ENCODE peak calls at places on chromosomes 5 and 9, in six cellular contexts. Q is mesendoderm, V is neuronal stem cell, N is H9, L is H1, Z is mesenchymal stem cell. G is an unnamed sample.

GRCh38 chr5:133995341-133995740 is 9.4 kb downstream of the VDAC1 start:
- DNase-seq in Q (peak; percentile 47), V (no peak), N (no peak), L (no peak), Z (no peak), G (no peak)

GRCh38 chr5:176543428-176544182 is 5.5 kb upstream of the CDHR2 start:
- DNase-seq in Q (peak; percentile 74), V (peak; percentile 32), N (peak; percentile 73), L (peak; percentile 85), Z (peak; percentile 29), G (no peak)

GRCh38 chr5:139961435-139962157 is 81.5 kb downstream of the NRG2 start:
- DNase-seq in Q (peak; percentile 29), V (no peak), N (peak; percentile 18), L (no peak), Z (peak; percentile 8), G (no peak)

GRCh38 chr9:129340427-129341196 is 162.6 kb upstream of the IER5L start:
- DNase-seq in Q (peak; percentile 45), V (no peak), N (no peak), L (no peak), Z (no peak), G (no peak)

GRCh38 chr9:133164209-133164590 is 486 bp upstream of the GBGT1 start:
- DNase-seq in Q (no peak), V (no peak), N (no peak), L (no peak), Z (no peak), G (no peak)

GRCh38 chr9:131744715-131745201 is 4.9 kb upstream of the RAPGEF1 start:
- DNase-seq in Q (peak; percentile 69), V (no peak), N (no peak), L (no peak), Z (no peak), G (no peak)

GRCh38 chr9:19271081-19271480 is 40.6 kb downstream of the DENND4C start:
- DNase-seq in Q (no peak), V (no peak), N (no peak), L (no peak), Z (no peak), G (no peak)

GRCh38 chr9:132141364-132141947 is 20.4 kb upstream of the NTNG2 start:
- DNase-seq in Q (peak; percentile 28), V (peak; percentile 77), N (no peak), L (peak; percentile 57), Z (peak; percentile 2), G (no peak)

GRCh38 chr9:35566417-35566816 is 38.6 kb upstream of the TESK1 start:
- DNase-seq in Q (peak; percentile 26), V (no peak), N (no peak), L (no peak), Z (no peak), G (no peak)

GRCh38 chr5:219492-219891 is 1.4 kb downstream of the SDHA start:
- DNase-seq in Q (peak; percentile 6), V (no peak), N (no peak), L (no peak), Z (peak; percentile 54), G (peak; percentile 50)

GRCh38 chr9:26983340-26983739 is 22.1 kb downstream of the LRRC19 start:
- DNase-seq in Q (peak; percentile 31), V (no peak), N (no peak), L (no peak), Z (no peak), G (no peak)

GRCh38 chr5:21918451-21918850 is 934.7 kb downstream of the CDH12 start:
- DNase-seq in Q (peak; percentile 67), V (no peak), N (no peak), L (no peak), Z (no peak), G (no peak)

GRCh38 chr5:5886812-5887486 is 464.5 kb downstream of the ICE1 start:
- DNase-seq in Q (peak; percentile 23), V (peak; percentile 15), N (peak; percentile 79), L (peak; percentile 89), Z (no peak), G (no peak)

GRCh38 chr5:109325456-109325855 is 84.3 kb downstream of the PJA2 start:
- DNase-seq in Q (no peak), V (no peak), N (no peak), L (no peak), Z (no peak), G (no peak)
- H2BK15ac ChIP-seq in Q (no peak overlapping the region), V (no peak overlapping the region), N (no peak overlapping the region), L (no peak overlapping the region), Z (no peak overlapping the region), G (no peak overlapping the region)

GRCh38 chr9:137446851-137447471 is 5.8 kb upstream of the ENTPD8 start:
- DNase-seq in Q (no peak), V (no peak), N (no peak), L (no peak), Z (no peak), G (no peak)
- H2BK15ac ChIP-seq in Q (no peak overlapping the region), V (no peak overlapping the region), N (no peak overlapping the region), L (no peak overlapping the region), Z (no peak overlapping the region), G (no peak overlapping the region)

DNA sequence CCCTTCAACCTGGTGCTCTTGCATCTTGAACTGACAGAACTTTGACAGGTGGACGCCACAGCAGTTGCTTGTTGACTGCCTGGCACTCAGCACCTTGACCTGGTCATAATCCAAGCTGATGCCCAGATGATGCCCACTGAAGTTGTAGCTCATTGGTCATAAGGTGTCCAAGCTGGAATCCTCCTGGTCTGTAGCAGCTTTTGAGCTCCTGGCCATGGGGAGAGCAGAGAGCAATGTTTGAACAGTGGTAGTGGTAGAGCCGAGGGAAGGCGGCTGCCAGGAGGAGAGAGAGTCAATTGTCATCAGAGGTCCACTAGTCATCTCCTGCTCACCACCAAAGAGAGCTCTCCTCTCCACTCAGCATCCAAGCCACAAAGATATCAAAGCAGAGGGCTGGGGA is 23.3 kb downstream of the CSF2 start:
- DNase-seq in Q (no peak), V (no peak), N (no peak), L (no peak), Z (no peak), G (no peak)
- H2BK15ac ChIP-seq in Q (no peak overlapping the region), V (no peak overlapping the region), N (no peak overlapping the region), L (no peak overlapping the region), Z (no peak overlapping the region), G (peak overlapping the region; percentile 75)

GRCh38 chr5:10610058-10610457 is 46.2 kb downstream of the ANKRD33B start:
- DNase-seq in Q (no peak), V (no peak), N (no peak), L (no peak), Z (no peak), G (no peak)

GRCh38 chr5:10604975-10605374 is 41.1 kb downstream of the ANKRD33B start:
- DNase-seq in Q (no peak), V (no peak), N (no peak), L (no peak), Z (no peak), G (no peak)

GRCh38 chr5:10611290-10611689 is 47.4 kb downstream of the ANKRD33B start:
- DNase-seq in Q (no peak), V (no peak), N (no peak), L (no peak), Z (peak; percentile 55), G (peak; percentile 73)

GRCh38 chr5:10607023-10607665 is 43.3 kb downstream of the ANKRD33B start:
- DNase-seq in Q (no peak), V (no peak), N (peak; percentile 72), L (no peak), Z (peak; percentile 89), G (peak; percentile 83)

GRCh38 chr5:10607666-10608442 is 44.0 kb downstream of the ANKRD33B start:
- DNase-seq in Q (peak; percentile 61), V (no peak), N (no peak), L (no peak), Z (peak; percentile 95), G (peak; percentile 72)
- H2BK15ac ChIP-seq in Q (no peak overlapping the region), V (no peak overlapping the region), N (no peak overlapping the region), L (peak overlapping the region; percentile 21), Z (no peak overlapping the region), G (no peak overlapping the region)

GRCh38 chr5:90888511-90889324 is 330.1 kb downstream of the ADGRV1 start:
- DNase-seq in Q (no peak), V (no peak), N (no peak), L (no peak), Z (no peak), G (peak; percentile 35)

GRCh38 chr5:90890183-90890582 is 331.6 kb downstream of the ADGRV1 start:
- DNase-seq in Q (no peak), V (no peak), N (no peak), L (no peak), Z (no peak), G (no peak)

GRCh38 chr5:90882448-90882847 is 323.9 kb downstream of the ADGRV1 start:
- DNase-seq in Q (no peak), V (no peak), N (no peak), L (no peak), Z (no peak), G (no peak)

GRCh38 chr5:90889325-90889600 is 330.7 kb downstream of the ADGRV1 start:
- DNase-seq in Q (no peak), V (no peak), N (no peak), L (no peak), Z (no peak), G (no peak)

DNA sequence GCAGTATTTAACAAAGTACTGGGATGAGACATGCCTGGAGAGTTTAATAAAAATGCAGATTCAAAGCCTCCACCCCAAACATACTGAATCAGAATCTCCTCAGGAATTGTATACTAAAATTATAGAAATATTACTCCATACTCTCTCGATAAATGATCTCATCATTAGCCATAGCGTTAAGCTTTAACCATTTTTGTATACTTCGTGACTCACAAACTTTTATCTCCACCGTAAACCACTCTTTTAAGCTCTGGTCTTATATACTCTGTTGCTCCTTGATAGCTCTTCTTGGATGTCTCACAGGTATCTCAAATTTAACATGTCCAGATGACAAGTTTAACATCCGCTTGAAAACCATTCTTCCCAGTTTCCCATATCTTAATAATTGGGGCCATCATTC is 327.8 kb downstream of the ADGRV1 start:
- DNase-seq in Q (no peak), V (no peak), N (no peak), L (no peak), Z (no peak), G (no peak)
- H2BK15ac ChIP-seq in Q (no peak overlapping the region), V (no peak overlapping the region), N (no peak overlapping the region), L (no peak overlapping the region), Z (no peak overlapping the region), G (no peak overlapping the region)

G was measured in IMR-90.